ENCODE peak calls at places on chromosome 19, in nine cellular contexts. Y, F, H, K, Z, T, P, Q and R are unnamed samples.

GRCh38 chr19:3357731-3358391 is 8.5 kb upstream of the NFIC start:
- DNase-seq in Q (no peak), Z (no peak), F (peak; percentile 48), P (peak; percentile 79), K (peak; percentile 35), T (no peak), H (no peak), Y (no peak), R (no peak)

GRCh38 chr19:44648536-44649370 is 5.0 kb downstream of the PVR start:
- DNase-seq in P (peak; percentile 85), Y (no peak), F (no peak), Q (no peak), T (no peak), H (no peak), Z (no peak), K (no peak), R (no peak)

GRCh38 chr19:38149597-38149996 is 74.4 kb downstream of the DPF1 start:
- DNase-seq in F (no peak), Y (no peak), K (peak; percentile 11), T (no peak), Q (no peak), H (no peak), P (no peak), Z (no peak), R (no peak)

GRCh38 chr19:7736148-7736547 is 4.2 kb upstream of the CLEC4G start:
- DNase-seq in Y (no peak), Z (no peak), H (no peak), Q (no peak), P (no peak), K (no peak), T (no peak), F (no peak), R (no peak)

GRCh38 chr19:14459703-14460102 is 15.5 kb downstream of the PTGER1 start:
- DNase-seq in Z (no peak), H (no peak), K (no peak), F (peak; percentile 72), Q (no peak), Y (no peak), T (no peak), P (no peak), R (no peak)

GRCh38 chr19:48169974-48170803 is at the start of the genes LIG1 and ZSWIM9:
- DNase-seq in F (peak; percentile 92), P (peak; percentile 100), Q (peak; percentile 98), H (peak; percentile 92), Y (peak; percentile 87), T (peak; percentile 51), K (peak; percentile 100), Z (peak; percentile 95), R (peak; percentile 59)

GRCh38 chr19:12788682-12789097 is 2.6 kb upstream of the JUNB start:
- DNase-seq in K (peak; percentile 69), Z (peak; percentile 90), F (peak; percentile 80), T (no peak), Y (no peak), Q (peak; percentile 65), P (peak; percentile 95), H (peak; percentile 58), R (no peak)

GRCh38 chr19:45824041-45824471 is 8.9 kb upstream of the RSPH6A start:
- DNase-seq in K (no peak), Q (no peak), Z (peak; percentile 63), H (no peak), F (no peak), T (no peak), P (peak; percentile 62), Y (no peak), R (peak; percentile 49)

GRCh38 chr19:49469828-49470614 is 4.0 kb upstream of the FLT3LG start:
- DNase-seq in Z (peak; percentile 77), H (no peak), T (no peak), Y (no peak), Q (no peak), F (peak; percentile 94), P (peak; percentile 58), K (peak; percentile 89), R (no peak)

GRCh38 chr19:7614859-7615741 is 14.2 kb downstream of the XAB2 start:
- DNase-seq in H (no peak), F (no peak), K (no peak), Z (no peak), P (peak; percentile 81), Q (no peak), Y (no peak), T (no peak), R (no peak)

GRCh38 chr19:3979674-3980352 is 5.5 kb downstream of the EEF2 start:
- DNase-seq in Z (no peak), K (peak; percentile 5), P (peak; percentile 52), H (peak; percentile 4), T (no peak), Q (no peak), Y (no peak), F (no peak), R (no peak)

GRCh38 chr19:1764293-1764683 is 11.0 kb downstream of the ONECUT3 start:
- DNase-seq in K (no peak), F (no peak), T (no peak), Y (no peak), Q (no peak), H (no peak), Z (no peak), P (no peak), R (no peak)

GRCh38 chr19:51501594-51502263 is at the start of gene SIGLEC12:
- DNase-seq in Z (no peak), F (peak; percentile 54), T (no peak), H (no peak), K (peak; percentile 69), Y (no peak), Q (no peak), P (no peak), R (no peak)

GRCh38 chr19:54454781-54455675 is 6.0 kb downstream of the LENG8 start:
- DNase-seq in H (no peak), Z (no peak), Q (no peak), K (no peak), T (no peak), Y (no peak), F (no peak), P (peak; percentile 70), R (no peak)

GRCh38 chr19:49567722-49568454 is 12.5 kb downstream of the NOSIP start:
- DNase-seq in Z (peak; percentile 57), P (peak; percentile 56), H (no peak), Y (no peak), T (no peak), Q (no peak), K (peak; percentile 70), F (peak; percentile 81), R (no peak)

GRCh38 chr19:32595491-32595890 is 14.5 kb downstream of the PDCD5 start:
- DNase-seq in P (no peak), Y (no peak), H (no peak), K (no peak), Q (no peak), Z (no peak), F (no peak), T (no peak), R (no peak)

GRCh38 chr19:1166872-1167573 is 7.0 kb downstream of the SBNO2 start:
- DNase-seq in F (no peak), H (no peak), P (no peak), Y (no peak), Z (no peak), T (no peak), Q (no peak), K (no peak), R (peak; percentile 90)

DNA sequence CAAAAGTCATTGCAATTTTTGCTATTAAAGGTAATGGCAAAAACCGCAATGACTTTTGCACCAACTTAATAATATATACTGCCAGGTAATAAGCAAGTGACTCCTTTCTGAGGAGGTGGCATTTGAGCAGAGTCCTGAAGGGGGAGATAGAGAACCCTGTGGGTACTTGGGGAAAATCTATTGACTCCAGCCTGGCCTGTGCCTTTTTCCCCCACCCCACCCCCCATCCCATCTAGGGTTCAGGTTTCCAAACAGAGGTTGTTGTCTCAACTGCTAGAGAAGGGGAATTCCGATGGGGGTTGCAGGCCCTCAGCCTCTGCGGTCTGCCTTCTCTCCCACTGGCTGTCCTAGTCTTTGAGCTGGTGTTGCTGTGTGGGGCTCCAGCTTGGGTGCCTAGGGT is 11.5 kb downstream of the S1PR2 start:
- DNase-seq in Z (no peak), Q (peak; percentile 41), T (no peak), P (peak; percentile 80), H (peak; percentile 33), K (peak; percentile 78), Y (no peak), F (peak; percentile 62), R (no peak)
- TF ChIP-seq CTCF in Z (no peak), Q (no peak), T (no peak), P (peak; percentile 45), H (peak; percentile 38), K (peak; percentile 81), Y (peak; percentile 42), F (peak; percentile 61), R (no peak)

DNA sequence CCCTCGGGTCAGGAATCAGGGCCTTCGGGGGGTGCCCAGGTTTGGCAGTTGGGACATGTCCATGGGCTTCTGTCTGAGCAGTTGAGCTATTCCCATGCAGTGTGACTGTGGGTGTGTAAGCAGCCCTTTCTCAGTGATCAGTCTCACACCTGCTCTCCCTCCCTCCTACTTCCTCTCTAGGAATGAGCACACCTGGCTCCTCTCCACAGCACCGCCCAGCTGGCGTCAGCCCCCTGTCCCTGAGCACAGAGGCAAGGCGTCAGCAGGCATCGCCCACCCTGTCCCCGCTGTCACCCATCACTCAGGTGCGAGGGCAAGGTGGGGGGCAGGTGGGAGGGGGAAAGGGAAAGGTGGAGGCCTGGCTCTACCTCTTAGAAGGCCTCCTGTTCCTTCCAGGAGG is 25.9 kb downstream of the COMP start:
- DNase-seq in Q (no peak), P (no peak), K (no peak), F (no peak), T (no peak), Z (peak; percentile 59), H (no peak), Y (no peak), R (no peak)
- TF ChIP-seq CTCF in Q (no peak), P (no peak), K (no peak), F (no peak), T (no peak), Z (no peak), H (no peak), Y (no peak), R (no peak)

DNA sequence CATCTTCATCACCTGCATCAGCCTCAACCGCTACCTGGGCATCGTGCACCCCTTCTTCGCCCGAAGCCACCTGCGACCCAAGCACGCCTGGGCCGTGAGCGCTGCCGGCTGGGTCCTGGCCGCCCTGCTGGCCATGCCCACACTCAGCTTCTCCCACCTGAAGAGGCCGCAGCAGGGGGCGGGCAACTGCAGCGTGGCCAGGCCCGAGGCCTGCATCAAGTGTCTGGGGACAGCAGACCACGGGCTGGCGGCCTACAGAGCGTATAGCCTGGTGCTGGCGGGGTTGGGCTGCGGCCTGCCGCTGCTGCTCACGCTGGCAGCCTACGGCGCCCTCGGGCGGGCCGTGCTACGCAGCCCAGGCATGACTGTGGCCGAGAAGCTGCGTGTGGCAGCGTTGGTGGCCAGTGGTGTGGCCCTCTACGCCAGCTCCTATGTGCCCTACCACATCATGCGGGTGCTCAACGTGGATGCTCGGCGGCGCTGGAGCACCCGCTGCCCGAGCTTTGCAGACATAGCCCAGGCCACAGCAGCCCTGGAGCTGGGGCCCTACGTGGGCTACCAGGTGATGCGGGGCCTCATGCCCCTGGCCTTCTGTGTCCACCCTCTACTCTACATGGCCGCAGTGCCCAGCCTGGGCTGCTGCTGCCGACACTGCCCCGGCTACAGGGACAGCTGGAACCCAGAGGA is 2.6 kb downstream of the P2RY11 start:
- DNase-seq in Q (no peak), Y (no peak), H (no peak), P (peak; percentile 73), T (no peak), K (peak; percentile 68), Z (no peak), F (no peak), R (no peak)
- TF ChIP-seq CTCF in Q (no peak), Y (no peak), H (no peak), P (no peak), T (no peak), K (no peak), Z (no peak), F (no peak), R (no peak)

GRCh38 chr19:18433039-18433691 is 4.8 kb downstream of the ISYNA1 start:
- DNase-seq in Q (no peak), P (peak; percentile 88), K (no peak), Z (peak; percentile 57), Y (no peak), H (peak; percentile 64), T (no peak), F (peak; percentile 52), R (no peak)
- TF ChIP-seq CTCF in Q (no peak), P (no peak), K (no peak), Z (no peak), Y (no peak), H (no peak), T (no peak), F (no peak), R (no peak)